ENCODE peak calls at places on chromosome 21, in six cellular contexts. Z is pancreas; Y is Caco-2; U is effector memory CD4-positive, alpha-beta T cell; V is H9; P is neuronal stem cell. K is an unnamed sample.
A peak's percentile ranks its signal among the peaks of the same experiment; 100 is the strongest.

GRCh38 chr21:38170705-38171682 is 85.8 kb upstream of the KCNJ15 start:
- DNase-seq in P (no peak), V (no peak), U (no peak), Z (no peak), Y (no peak), K (no peak)

GRCh38 chr21:33518899-33519298 is 23.0 kb downstream of the GART start:
- DNase-seq in V (no peak), Y (no peak), P (no peak), Z (no peak), U (no peak), K (no peak)

GRCh38 chr21:42375141-42375905 is 9.0 kb upstream of the TFF1 start:
- DNase-seq in Z (peak; percentile 38), Y (no peak), P (no peak), V (peak; percentile 40), U (no peak), K (no peak)

GRCh38 chr21:44740721-44741120 is 29.3 kb upstream of the TSPEAR start:
- DNase-seq in P (no peak), U (no peak), Z (no peak), Y (no peak), V (peak; percentile 13), K (peak; percentile 54)

GRCh38 chr21:46220275-46220810 is 8.2 kb downstream of the LSS start:
- DNase-seq in P (no peak), Z (no peak), Y (no peak), U (no peak), V (no peak), K (peak; percentile 46)

GRCh38 chr21:18178509-18178908 is 66.1 kb upstream of the CHODL start:
- DNase-seq in Y (no peak), V (no peak), U (no peak), Z (no peak), P (no peak), K (no peak)

GRCh38 chr21:45877821-45878469 is 103.6 kb upstream of the COL6A1 start:
- DNase-seq in P (no peak), Z (peak; percentile 27), U (no peak), V (no peak), Y (no peak), K (peak; percentile 41)

GRCh38 chr21:40886931-40887330 is 40.0 kb upstream of the DSCAM start:
- DNase-seq in Z (no peak), U (no peak), P (no peak), Y (peak; percentile 1), V (no peak), K (no peak)

GRCh38 chr21:45698493-45698947 is 55.0 kb downstream of the PCBP3 start:
- DNase-seq in U (no peak), P (no peak), Z (no peak), Y (no peak), V (no peak), K (no peak)

GRCh38 chr21:33126569-33126968 is 56.6 kb downstream of the OLIG1 start:
- DNase-seq in V (no peak), Z (no peak), U (no peak), P (no peak), Y (no peak), K (no peak)

GRCh38 chr21:45145146-45145545 is 70.8 kb downstream of the ADARB1 start:
- DNase-seq in P (no peak), U (no peak), V (no peak), Z (no peak), Y (no peak), K (no peak)

GRCh38 chr21:41570791-41571355 is 62.9 kb upstream of the TMPRSS2 start:
- DNase-seq in U (no peak), Y (no peak), Z (no peak), V (no peak), P (no peak), K (no peak)

GRCh38 chr21:25925936-25926335 is 191.2 kb downstream of the GABPA start:
- DNase-seq in Z (no peak), U (no peak), V (no peak), P (no peak), Y (no peak), K (no peak)

GRCh38 chr21:42164064-42164789 is 54.7 kb upstream of the ABCG1 start:
- DNase-seq in Z (no peak), U (no peak), V (no peak), Y (peak; percentile 63), P (no peak), K (peak; percentile 81)

GRCh38 chr21:36695671-36696389 is 3.1 kb upstream of the SIM2 start:
- DNase-seq in U (no peak), V (peak; percentile 82), Z (no peak), P (peak; percentile 49), Y (no peak), K (no peak)

GRCh38 chr21:36695283-36695634 is 3.7 kb upstream of the SIM2 start:
- DNase-seq in Y (no peak), Z (no peak), U (no peak), P (no peak), V (no peak), K (no peak)

GRCh38 chr21:36697473-36698159 is 1.3 kb upstream of the SIM2 start:
- DNase-seq in Y (no peak), V (peak; percentile 76), Z (peak; percentile 50), U (no peak), P (no peak), K (no peak)

GRCh38 chr21:36696640-36697472 is 2.1 kb upstream of the SIM2 start:
- DNase-seq in P (no peak), U (no peak), Z (peak; percentile 60), V (peak; percentile 39), Y (no peak), K (no peak)

DNA sequence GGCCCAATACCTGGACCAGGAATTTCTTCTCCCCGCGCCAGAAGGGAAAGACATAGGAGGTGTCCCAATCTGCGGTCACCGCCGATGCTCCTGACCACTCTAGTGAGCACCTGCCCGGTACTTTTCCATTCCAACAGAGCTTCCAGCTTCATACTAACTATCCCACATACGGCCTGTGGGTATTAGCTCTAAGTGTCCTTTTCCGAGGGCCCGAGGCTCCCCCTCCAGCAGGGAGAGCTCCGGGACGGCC is 2.6 kb upstream of the SIM2 start:
- DNase-seq in U (no peak), Y (no peak), V (peak; percentile 44), P (no peak), Z (no peak), K (no peak)
- H3K9me3 ChIP-seq in U (no peaks in the 10 kb centered on the region), Y (no peaks in the 10 kb centered on the region), V (no peaks in the 10 kb centered on the region), P (no peaks in the 10 kb centered on the region), Z (no peaks in the 10 kb centered on the region), K (no peaks in the 10 kb centered on the region)

GRCh38 chr21:30818837-30819236 is 5.8 kb upstream of the KRTAP8-1 start:
- DNase-seq in V (no peak), Y (no peak), Z (no peak), P (no peak), U (no peak), K (no peak)
- H3K9me3 ChIP-seq in V (no peaks in the 10 kb centered on the region), Y (no peaks in the 10 kb centered on the region), Z (no peaks in the 10 kb centered on the region), P (no peaks in the 10 kb centered on the region), U (no peaks in the 10 kb centered on the region), K (no peaks in the 10 kb centered on the region)

GRCh38 chr21:27346041-27346448 is 379.2 kb upstream of the ADAMTS5 start:
- DNase-seq in Y (no peak), V (no peak), P (no peak), Z (no peak), U (no peak), K (no peak)
- H3K9me3 ChIP-seq in Y (no peaks in the 10 kb centered on the region), V (no peaks in the 10 kb centered on the region), P (no peaks in the 10 kb centered on the region), Z (no peaks in the 10 kb centered on the region), U (no peaks in the 10 kb centered on the region), K (no peaks in the 10 kb centered on the region)

DNA sequence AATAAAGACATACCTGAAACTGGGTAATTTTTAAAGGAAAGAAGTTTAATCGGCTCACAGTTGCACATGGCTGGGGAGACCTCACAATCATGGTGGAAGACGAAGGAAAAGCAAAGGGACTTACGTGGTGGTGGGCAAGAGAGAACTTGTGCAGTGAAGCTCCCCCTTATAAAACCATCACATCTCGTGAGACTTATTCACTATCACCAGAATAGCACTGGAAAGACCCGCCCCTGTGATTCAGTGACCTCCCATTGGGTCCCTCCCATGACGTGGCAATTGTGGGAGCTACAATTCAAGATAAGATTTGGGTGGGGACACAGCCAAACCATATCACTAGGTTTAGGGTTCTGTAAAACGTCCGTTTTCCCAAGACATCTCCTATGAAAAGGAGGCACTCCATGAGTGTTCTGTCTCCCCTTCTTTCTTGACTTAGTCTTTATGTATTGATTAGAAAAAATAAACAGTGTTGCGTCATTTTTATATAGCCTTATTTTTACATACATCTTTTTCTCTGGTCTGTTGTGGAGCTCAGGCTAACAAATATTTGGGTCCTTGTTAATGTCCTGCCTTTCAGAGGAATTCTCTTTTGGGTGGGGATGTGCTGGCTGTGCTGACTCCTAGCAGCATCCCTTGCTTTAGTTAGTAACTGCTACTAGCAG is 23.3 kb downstream of the BACH1 start:
- DNase-seq in Y (no peak), V (no peak), P (no peak), Z (no peak), U (no peak), K (no peak)
- H3K9me3 ChIP-seq in Y (no peaks in the 10 kb centered on the region), V (no peaks in the 10 kb centered on the region), P (peaks cover 8% of the 10 kb centered on the region), Z (no peaks in the 10 kb centered on the region), U (no peaks in the 10 kb centered on the region), K (no peaks in the 10 kb centered on the region)

K was measured in suprapubic skin.